ENCODE peak calls at places on chromosomes 13 and 19, in six cellular contexts. Z is lung, X is cardiac muscle cell, I is thoracic aorta, L is H1, E is uterus. T is an unnamed sample.

GRCh38 chr13:30681489-30682242 is 53.7 kb upstream of the ALOX5AP start:
- DNase-seq in X (peak; percentile 73), I (no peak), Z (no peak), L (no peak), E (no peak), T (no peak)

GRCh38 chr19:2302319-2303208 is 5.4 kb downstream of the LINGO3 start:
- DNase-seq in L (peak; percentile 79), X (peak; percentile 52), E (no peak), Z (no peak), I (no peak), T (no peak)

GRCh38 chr19:3612330-3612729 is 5.7 kb upstream of the TBXA2R start:
- DNase-seq in E (no peak), I (no peak), L (no peak), Z (no peak), X (no peak), T (no peak)

GRCh38 chr19:17441241-17442135 is 7.0 kb downstream of the TMEM221 start:
- DNase-seq in L (peak; percentile 59), X (peak; percentile 41), E (no peak), Z (no peak), I (no peak), T (no peak)

GRCh38 chr13:20945952-20946383 is 43.4 kb upstream of the XPO4 start:
- DNase-seq in X (peak; percentile 29), E (no peak), Z (no peak), I (no peak), L (peak; percentile 56), T (no peak)

GRCh38 chr13:70708744-70709143 is 600.5 kb upstream of the KLHL1 start:
- DNase-seq in Z (no peak), X (no peak), I (no peak), E (no peak), L (no peak), T (no peak)

GRCh38 chr13:105735269-105735668 is 800.2 kb downstream of the EFNB2 start:
- DNase-seq in I (no peak), X (no peak), L (no peak), Z (no peak), E (no peak), T (no peak)

GRCh38 chr19:13794388-13794751 is 873 bp upstream of the ZSWIM4 start:
- DNase-seq in Z (peak; percentile 61), I (peak; percentile 60), E (peak; percentile 88), L (no peak), X (peak; percentile 99), T (no peak)

GRCh38 chr13:73129023-73129422 is 70.2 kb downstream of the KLF5 start:
- DNase-seq in I (no peak), L (no peak), X (no peak), Z (no peak), E (no peak), T (no peak)

GRCh38 chr19:1376415-1376805 is 7.3 kb upstream of the NDUFS7 start:
- DNase-seq in I (no peak), L (no peak), X (no peak), Z (no peak), E (no peak), T (no peak)

GRCh38 chr13:41463823-41464602 is 6.7 kb downstream of the RGCC start:
- DNase-seq in E (no peak), I (no peak), X (no peak), Z (no peak), L (no peak), T (no peak)

GRCh38 chr19:632228-633067 is 889 bp downstream of the POLRMT start:
- DNase-seq in L (peak; percentile 73), X (peak; percentile 66), I (no peak), Z (no peak), E (no peak), T (no peak)

GRCh38 chr19:4379383-4380253 is 20.7 kb downstream of the SH3GL1 start:
- DNase-seq in Z (peak; percentile 81), E (no peak), I (no peak), X (peak; percentile 63), L (no peak), T (no peak)

GRCh38 chr19:57053401-57053800 is 66.4 kb upstream of the USP29 start:
- DNase-seq in Z (no peak), I (no peak), X (no peak), L (no peak), E (no peak), T (peak; percentile 38)

GRCh38 chr13:29284726-29285125 is 310.8 kb downstream of the SLC7A1 start:
- DNase-seq in L (no peak), E (no peak), Z (no peak), X (no peak), I (no peak), T (no peak)

GRCh38 chr19:45913874-45914830 is at the start of gene NANOS2:
- DNase-seq in E (no peak), I (no peak), X (peak; percentile 48), Z (no peak), L (peak; percentile 91), T (no peak)

GRCh38 chr13:29454931-29455481 is 140.5 kb downstream of the SLC7A1 start:
- DNase-seq in Z (no peak), L (peak; percentile 55), I (no peak), E (no peak), X (peak; percentile 34), T (no peak)

GRCh38 chr13:42545842-42546241 is 28.1 kb upstream of the TNFSF11 start:
- DNase-seq in I (no peak), L (no peak), Z (no peak), X (no peak), E (no peak), T (no peak)

GRCh38 chr13:44404261-44405139 is 30.9 kb downstream of the SERP2 start:
- DNase-seq in X (no peak), E (no peak), I (no peak), Z (no peak), L (no peak), T (no peak)

GRCh38 chr13:98143601-98144500 is 957 bp downstream of the FARP1 start:
- DNase-seq in X (peak; percentile 61), L (no peak), I (no peak), Z (no peak), E (peak; percentile 31), T (no peak)

GRCh38 chr19:46601318-46602224 is at the start of gene CALM3:
- DNase-seq in L (no peak), I (no peak), Z (no peak), X (no peak), E (no peak), T (no peak)

GRCh38 chr19:56477429-56478338 is 539 bp upstream of the ZNF667 start:
- DNase-seq in I (peak; percentile 46), Z (peak; percentile 81), X (peak; percentile 95), E (peak; percentile 91), L (peak; percentile 81), T (peak; percentile 95)

GRCh38 chr13:112928958-112929777 is 39.8 kb upstream of the MCF2L start:
- DNase-seq in E (no peak), I (no peak), L (no peak), Z (no peak), X (peak; percentile 61), T (no peak)
- TF ChIP-seq CTCF in E (no peak), I (no peak), L (no peak), Z (no peak), X (no peak), T (no peak)

DNA sequence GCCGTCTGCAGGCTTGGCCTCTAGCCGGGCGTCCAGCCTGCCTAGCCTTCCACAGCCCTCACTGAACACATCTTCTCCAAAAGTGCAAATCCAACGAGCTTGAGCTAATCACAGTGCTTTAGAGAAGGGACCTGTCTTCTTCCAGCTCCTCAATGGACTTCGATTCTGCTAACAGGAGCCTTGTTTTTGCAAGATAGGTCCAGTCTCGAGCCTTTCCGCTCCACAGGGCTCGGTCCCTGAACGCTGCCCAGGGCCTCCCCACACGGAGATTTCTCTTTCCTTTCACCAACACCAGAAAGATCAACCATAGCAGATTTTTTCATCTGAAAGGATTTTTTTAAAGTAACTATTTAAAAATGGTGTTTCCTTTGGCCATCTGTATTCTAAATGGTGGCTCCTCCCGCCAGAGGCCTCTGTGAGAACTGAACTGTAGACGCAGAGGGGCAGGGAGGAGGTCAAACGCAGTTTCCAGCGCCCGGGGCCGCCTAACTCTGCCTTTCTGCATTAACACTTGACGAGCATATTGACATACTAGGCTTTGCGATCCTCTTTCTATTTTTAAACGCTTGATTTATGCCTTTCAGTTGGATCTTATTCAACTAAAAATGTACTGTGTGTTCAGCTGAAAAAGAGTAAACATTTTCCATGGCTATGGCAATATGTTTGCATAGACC is 74.5 kb downstream of the SPACA7 start:
- DNase-seq in Z (no peak), X (no peak), E (no peak), I (no peak), L (peak; percentile 27), T (no peak)
- H3K27me3 ChIP-seq in Z (no peaks in the 10 kb centered on the region), X (peaks cover 19% of the 10 kb centered on the region), E (no peaks in the 10 kb centered on the region), I (no peaks in the 10 kb centered on the region), L (no peaks in the 10 kb centered on the region), T (no peaks in the 10 kb centered on the region)

GRCh38 chr13:51995677-51996551 is 15.3 kb downstream of the ATP7B start:
- DNase-seq in L (no peak), E (no peak), X (peak; percentile 80), Z (peak; percentile 35), I (no peak), T (no peak)
- TF ChIP-seq CTCF in L (no peak), E (no peak), X (no peak), Z (no peak), I (no peak), T (no peak)

GRCh38 chr19:54696766-54697165 is 27.5 kb upstream of the KIR3DL3 start:
- DNase-seq in E (no peak), I (no peak), Z (no peak), X (no peak), L (no peak), T (no peak)
- H3K27me3 ChIP-seq in E (no peaks in the 10 kb centered on the region), I (no peaks in the 10 kb centered on the region), Z (no peaks in the 10 kb centered on the region), X (no peaks in the 10 kb centered on the region), L (no peaks in the 10 kb centered on the region), T (no peaks in the 10 kb centered on the region)

GRCh38 chr13:40072663-40073120 is 417.2 kb downstream of the COG6 start:
- DNase-seq in Z (no peak), E (no peak), L (no peak), I (no peak), X (no peak), T (no peak)
- TF ChIP-seq CTCF in Z (no peak), E (no peak), L (no peak), I (no peak), X (no peak), T (no peak)

GRCh38 chr13:62388515-62388914 is 972.9 kb upstream of the PCDH20 start:
- DNase-seq in E (no peak), L (no peak), Z (no peak), X (no peak), I (no peak), T (no peak)
- H3K27me3 ChIP-seq in E (no peaks in the 10 kb centered on the region), L (no peaks in the 10 kb centered on the region), Z (no peaks in the 10 kb centered on the region), X (no peaks in the 10 kb centered on the region), I (no peaks in the 10 kb centered on the region), T (no peaks in the 10 kb centered on the region)

T was measured in dorsolateral prefrontal cortex.